ENCODE peak calls at places on chromosomes 12 and 14, in five cellular contexts. A, P, U, I and C are unnamed samples.

GRCh38 chr12:121190523-121191031 is 19.4 kb upstream of the P2RX4 start:
- DNase-seq in I (no peak), U (no peak), P (peak), A (no peak), C (no peak)

GRCh38 chr14:82091097-82091496 is 557.4 kb upstream of the SEL1L start:
- DNase-seq in I (no peak), U (no peak), A (no peak), P (no peak), C (no peak)

GRCh38 chr12:6224550-6224949 is 24.4 kb downstream of the CD9 start:
- DNase-seq in P (no peak), A (no peak), I (no peak), U (peak), C (no peak)

GRCh38 chr12:15859136-15859535 is 23.1 kb upstream of the STRAP start:
- DNase-seq in P (no peak), A (no peak), U (no peak), I (no peak), C (no peak)

GRCh38 chr12:49019435-49020317 is 1.1 kb upstream of the PRKAG1 start:
- DNase-seq in I (no peak), P (peak), A (peak), U (peak), C (no peak)

GRCh38 chr12:118446247-118446646 is 69.9 kb downstream of the SUDS3 start:
- DNase-seq in P (no peak), A (no peak), I (no peak), U (no peak), C (no peak)

GRCh38 chr12:116236148-116236731 is 41.3 kb downstream of the MED13L start:
- DNase-seq in A (peak), I (peak), U (peak), P (peak), C (peak)

GRCh38 chr12:72268386-72268785 is 3.8 kb upstream of the TRHDE start:
- DNase-seq in I (no peak), U (no peak), P (no peak), A (no peak), C (no peak)

GRCh38 chr14:74975059-74975810 is 19.8 kb upstream of the PGF start:
- DNase-seq in I (no peak), A (no peak), P (no peak), U (no peak), C (no peak)

GRCh38 chr12:39272934-39273770 is 169.8 kb downstream of the KIF21A start:
- DNase-seq in U (peak), I (no peak), A (peak), P (peak), C (peak)

GRCh38 chr14:53929871-53930685 is 26.5 kb downstream of the BMP4 start:
- DNase-seq in I (no peak), U (peak), P (peak), A (peak), C (peak)

GRCh38 chr12:3214508-3215365 is 137.6 kb downstream of the TSPAN9 start:
- DNase-seq in I (no peak), U (peak), A (no peak), P (peak), C (peak)

GRCh38 chr12:27821259-27821973 is 41.4 kb upstream of the MANSC4 start:
- DNase-seq in P (peak), A (peak), I (no peak), U (peak), C (peak)

GRCh38 chr12:87599459-87599858 is 429.7 kb downstream of the C12orf50 start:
- DNase-seq in A (no peak), I (no peak), P (no peak), U (no peak), C (no peak)